ENCODE peak calls at places on chromosomes 2 and 18, in four cellular contexts. E is A549, K is H1, V is K562. X is an unnamed sample.

GRCh38 chr18:12694032-12694431 is 8.5 kb downstream of the CEP76 start:
- DNase-seq in K (no peak), E (no peak), V (no peak), X (peak)

GRCh38 chr2:118474151-118474561 is 373.3 kb downstream of the EN1 start:
- DNase-seq in K (no peak), E (no peak), V (no peak), X (no peak)

GRCh38 chr2:239904496-239904895 is 120.6 kb downstream of the NDUFA10 start:
- DNase-seq in K (no peak), E (no peak), V (no peak), X (no peak)

GRCh38 chr18:50429207-50429948 is 54.5 kb downstream of the SKA1 start:
- DNase-seq in K (no peak), V (peak), E (peak), X (peak)

GRCh38 chr18:23135679-23136325 is 517 bp downstream of the CABLES1 start:
- DNase-seq in K (no peak), V (no peak), E (no peak), X (no peak)

GRCh38 chr2:19104503-19104902 is 253.9 kb downstream of the OSR1 start:
- DNase-seq in K (no peak), V (no peak), E (peak), X (peak)

GRCh38 chr2:70870790-70871189 is 35.2 kb upstream of the CD207 start:
- DNase-seq in V (peak), K (no peak), E (no peak), X (no peak)

GRCh38 chr2:160703648-160704585 is 210.3 kb upstream of the RBMS1 start:
- DNase-seq in K (no peak), V (no peak), E (no peak), X (no peak)

GRCh38 chr18:63762518-63762917 is 12.7 kb upstream of the SERPINB7 start:
- DNase-seq in E (no peak), V (no peak), K (no peak), X (no peak)

GRCh38 chr2:226116346-226116745 is 683.3 kb downstream of the IRS1 start:
- DNase-seq in K (no peak), E (no peak), V (no peak), X (no peak)

GRCh38 chr2:29482341-29482740 is 367.1 kb downstream of the CLIP4 start:
- DNase-seq in K (no peak), E (no peak), V (no peak), X (no peak)

GRCh38 chr2:29480423-29480822 is 365.2 kb downstream of the CLIP4 start:
- DNase-seq in V (peak), K (no peak), E (no peak), X (no peak)

GRCh38 chr2:29479566-29479965 is 364.4 kb downstream of the CLIP4 start:
- DNase-seq in K (no peak), E (no peak), V (no peak), X (no peak)

GRCh38 chr2:29482867-29483266 is 367.7 kb downstream of the CLIP4 start:
- DNase-seq in E (no peak), K (no peak), V (no peak), X (no peak)

GRCh38 chr2:29481313-29481712 is 366.1 kb downstream of the CLIP4 start:
- DNase-seq in V (no peak), K (no peak), E (no peak), X (no peak)
- TF ChIP-seq PHF8 in V (no peak), K (no peak), E (no peak), X (no peak)

DNA sequence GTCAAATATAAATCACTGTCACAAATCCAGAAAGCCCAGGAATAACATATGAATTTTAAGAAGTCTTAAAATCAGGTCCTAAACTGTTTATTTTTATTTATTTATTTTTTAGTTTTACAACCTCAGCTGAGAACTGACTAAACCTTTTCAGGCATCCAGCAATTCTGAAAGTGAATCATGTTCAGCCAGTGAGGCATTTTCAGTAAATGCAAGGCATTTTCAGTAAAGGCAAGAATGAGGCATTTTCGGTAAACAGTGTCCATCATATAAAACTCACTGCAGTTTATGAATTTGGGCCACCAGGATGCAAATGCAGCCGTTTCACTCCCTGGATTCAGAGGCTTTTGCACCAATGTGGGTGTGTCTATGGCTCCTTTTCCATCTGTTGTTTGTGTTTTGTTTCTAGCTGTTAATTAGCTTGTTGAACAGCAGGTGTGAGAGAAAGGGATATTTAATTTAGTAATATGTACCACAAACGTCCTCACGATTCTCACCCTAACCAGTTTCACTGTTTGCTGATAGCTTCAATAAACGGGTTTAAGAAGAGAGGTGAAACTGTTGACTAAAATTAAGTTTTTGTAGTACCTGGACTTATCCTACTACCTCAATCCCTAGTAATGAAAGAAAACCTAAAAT is 116.2 kb upstream of the PGAP1 start:
- DNase-seq in K (no peak), E (no peak), V (no peak), X (no peak)
- TF ChIP-seq PHF8 in K (no peak), E (no peak), V (no peak), X (no peak)

GRCh38 chr18:78721986-78722385 is 257.6 kb upstream of the SALL3 start:
- DNase-seq in E (no peak), V (no peak), K (no peak), X (no peak)

GRCh38 chr18:78719821-78720220 is 259.8 kb upstream of the SALL3 start:
- DNase-seq in V (no peak), K (no peak), E (no peak), X (no peak)

GRCh38 chr18:78720456-78721250 is 259.0 kb upstream of the SALL3 start:
- DNase-seq in V (no peak), E (no peak), K (peak), X (no peak)

GRCh38 chr18:78722391-78722790 is 257.2 kb upstream of the SALL3 start:
- DNase-seq in V (no peak), E (no peak), K (no peak), X (no peak)

DNA sequence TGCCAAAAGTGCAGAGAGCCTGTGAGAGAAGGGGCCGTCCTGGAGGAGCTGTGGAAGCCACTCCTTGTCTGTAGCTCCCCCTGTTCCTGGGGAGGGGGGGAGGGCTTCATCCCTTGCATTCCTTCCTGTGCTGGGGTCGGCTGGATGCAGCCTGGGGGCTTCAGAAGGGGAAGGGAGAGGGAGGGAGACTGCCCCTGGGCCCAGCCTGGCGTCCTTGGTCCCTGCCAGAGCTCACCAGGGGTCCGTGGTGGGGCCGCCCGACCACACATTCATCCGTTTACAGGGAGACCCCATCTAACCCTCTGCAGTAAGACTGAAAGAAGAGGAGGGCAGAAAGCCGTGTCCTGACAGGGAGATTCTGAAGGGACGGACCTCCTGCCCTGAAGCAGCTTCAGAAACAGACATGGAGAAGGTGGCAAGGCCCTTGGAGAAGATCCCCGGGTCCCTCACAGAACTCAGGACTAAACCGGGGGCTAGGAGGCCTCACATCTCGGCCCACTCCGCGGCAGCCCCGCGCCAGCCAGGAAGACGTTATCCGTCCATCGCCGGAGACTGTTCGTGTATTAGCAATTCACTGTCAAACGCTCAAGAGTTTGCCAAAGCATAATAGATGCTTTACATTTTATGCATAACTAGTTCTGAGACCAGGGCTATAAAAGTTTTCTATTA is 258.2 kb upstream of the SALL3 start:
- DNase-seq in V (no peak), E (no peak), K (peak), X (no peak)
- TF ChIP-seq PHF8 in V (no peak), E (no peak), K (no peak), X (no peak)

GRCh38 chr2:238745997-238746396 is 101.9 kb upstream of the TWIST2 start:
- DNase-seq in K (no peak), V (no peak), E (no peak), X (no peak)
- TF ChIP-seq PHF8 in K (no peak), V (no peak), E (no peak), X (no peak)

DNA sequence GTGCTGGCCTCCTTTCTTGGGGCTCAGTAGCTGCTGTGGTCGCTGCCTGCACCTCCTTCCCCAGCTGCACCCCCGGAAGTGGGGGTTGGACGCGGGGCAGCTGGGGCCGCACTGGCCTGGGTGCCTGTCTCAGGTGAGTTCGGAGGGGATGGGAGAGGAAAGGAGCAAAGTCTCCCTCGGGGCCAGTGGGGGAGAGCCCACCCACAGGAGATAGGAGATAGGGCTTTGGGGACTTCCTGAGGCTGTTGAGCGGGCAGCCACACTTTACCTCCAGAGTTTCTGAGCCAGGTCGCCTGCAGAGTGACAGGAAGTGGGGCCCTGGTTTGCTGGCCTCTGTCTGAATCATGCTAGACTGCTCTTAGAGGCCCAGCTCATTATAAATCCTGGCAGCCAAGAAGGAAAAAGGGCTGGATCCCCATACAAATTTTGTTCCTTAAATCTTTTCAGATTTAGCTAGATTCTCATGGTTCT is 8.1 kb downstream of the MBP start:
- DNase-seq in V (no peak), E (no peak), K (no peak), X (no peak)
- TF ChIP-seq PHF8 in V (no peak), E (no peak), K (no peak), X (no peak)

GRCh38 chr2:80473069-80473468 is 168.5 kb upstream of the LRRTM1 start:
- DNase-seq in V (no peak), K (no peak), E (no peak), X (no peak)
- TF ChIP-seq PHF8 in V (no peak), K (no peak), E (no peak), X (no peak)

GRCh38 chr2:158998486-158999248 is 30.2 kb downstream of the TANC1 start:
- DNase-seq in V (no peak), E (no peak), K (no peak), X (peak)
- TF ChIP-seq PHF8 in V (no peak), E (no peak), K (no peak), X (no peak)

DNA sequence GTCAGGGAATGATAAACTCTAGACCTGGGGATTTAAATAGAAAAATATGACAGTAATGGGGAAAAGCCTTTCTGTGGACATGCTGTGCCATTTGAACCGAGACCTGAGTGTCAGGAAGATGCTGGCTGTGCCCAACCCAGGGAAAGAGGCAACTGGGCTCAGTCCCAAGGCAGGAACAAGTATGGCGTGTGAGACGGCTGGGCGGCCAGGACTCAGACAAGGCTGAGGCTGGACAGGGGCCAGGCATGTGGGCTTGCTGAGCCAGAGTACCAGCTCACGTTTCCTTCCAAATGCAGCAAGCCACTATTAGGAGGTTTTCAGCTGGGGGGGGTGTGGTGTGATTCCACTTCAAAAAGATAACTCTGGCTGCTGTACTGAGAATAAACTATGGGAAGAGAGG is 92.4 kb downstream of the INPP5D start:
- DNase-seq in K (no peak), V (no peak), E (no peak), X (no peak)
- TF ChIP-seq PHF8 in K (no peak), V (no peak), E (no peak), X (no peak)

GRCh38 chr2:214128040-214128439 is 282.8 kb upstream of the VWC2L start:
- DNase-seq in V (no peak), E (no peak), K (no peak), X (no peak)

GRCh38 chr2:214127178-214127970 is 283.5 kb upstream of the VWC2L start:
- DNase-seq in E (no peak), V (no peak), K (no peak), X (no peak)

GRCh38 chr2:214130115-214130514 is 280.7 kb upstream of the VWC2L start:
- DNase-seq in E (no peak), K (no peak), V (no peak), X (no peak)

DNA sequence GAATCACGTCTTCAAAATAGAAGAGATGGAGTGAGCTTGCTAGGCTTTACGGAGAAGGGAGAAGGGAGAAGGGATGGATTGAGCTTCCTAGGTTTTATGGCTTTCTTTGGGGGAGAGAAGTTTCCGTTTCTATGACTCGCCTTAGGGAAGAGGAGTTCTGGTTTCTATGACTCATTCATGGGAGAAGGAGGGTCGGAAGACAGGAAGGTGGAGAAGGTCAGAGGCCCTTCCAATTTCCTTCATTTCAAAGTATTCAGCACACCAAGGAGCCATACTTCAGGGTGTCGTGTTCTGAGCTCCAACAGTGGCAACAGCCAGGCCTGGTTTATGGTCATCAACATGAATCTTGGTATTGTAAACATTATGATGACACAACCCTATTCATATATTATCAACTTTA is 284.7 kb upstream of the VWC2L start:
- DNase-seq in K (no peak), V (no peak), E (no peak), X (no peak)
- TF ChIP-seq PHF8 in K (no peak), V (no peak), E (no peak), X (no peak)